ENCODE peak calls at places on chromosomes 11 and 22, in four cellular contexts. Q, E, N and M are unnamed samples.

GRCh38 chr11:118014022-118014421 is 27.8 kb downstream of the IL10RA start:
- DNase-seq in Q (no peak), E (no peak), N (no peak), M (no peak)

GRCh38 chr11:9142732-9143131 is 51.3 kb upstream of the SCUBE2 start:
- DNase-seq in Q (no peak), E (no peak), N (no peak), M (no peak)

GRCh38 chr11:64897381-64898075 is 19.1 kb upstream of the EHD1 start:
- DNase-seq in Q (no peak), E (no peak), N (peak; percentile 17), M (no peak)

GRCh38 chr11:72864692-72865655 is 50.8 kb downstream of the ATG16L2 start:
- DNase-seq in Q (no peak), E (no peak), N (peak; percentile 61), M (no peak)

GRCh38 chr22:24810043-24810749 is 4.2 kb downstream of the SGSM1 start:
- DNase-seq in Q (no peak), E (no peak), N (no peak), M (no peak)

GRCh38 chr22:36356708-36357694 is 30.8 kb downstream of the MYH9 start:
- DNase-seq in Q (no peak), E (no peak), N (peak; percentile 54), M (peak; percentile 51)

GRCh38 chr11:69638941-69639681 is 1.8 kb upstream of the CCND1 start:
- DNase-seq in Q (no peak), E (no peak), N (peak; percentile 96), M (no peak)

GRCh38 chr11:104609297-104609696 is 289.0 kb downstream of the CASP12 start:
- DNase-seq in Q (peak; percentile 4), E (no peak), N (no peak), M (peak; percentile 1)

GRCh38 chr22:28915969-28916368 is 32.6 kb downstream of the ZNRF3 start:
- DNase-seq in Q (no peak), E (no peak), N (no peak), M (no peak)

GRCh38 chr11:1297011-1297575 is 12.3 kb downstream of the TOLLIP start:
- DNase-seq in Q (no peak), E (no peak), N (peak; percentile 6), M (no peak)

GRCh38 chr11:41851743-41852142 is 392.3 kb upstream of the LRRC4C start:
- DNase-seq in Q (no peak), E (no peak), N (no peak), M (no peak)

GRCh38 chr11:129061466-129062194 is 119.0 kb upstream of the TP53AIP1 start:
- DNase-seq in Q (no peak), E (no peak), N (no peak), M (no peak)

GRCh38 chr22:32695451-32695891 is 106.0 kb upstream of the TIMP3 start:
- DNase-seq in Q (no peak), E (no peak), N (no peak), M (no peak)

GRCh38 chr11:73239571-73240189 is 21.6 kb downstream of the P2RY2 start:
- DNase-seq in Q (no peak), E (no peak), N (no peak), M (no peak)